ENCODE peak calls at places on chromosome 15, in ten cellular contexts. L is stomach, R is adrenal gland, D is lower lobe of right lung, F is endothelial cell of umbilical vein, S is pancreas, E is transverse colon, N is upper lobe of left lung, H is left ventricle myocardium inferior, V is heart left ventricle. I is an unnamed sample.

GRCh38 chr15:74428970-74429783 is 4.6 kb downstream of the SEMA7A start:
- DNase-seq in L (no peak), R (no peak), D (no peak), F (no peak), S (no peak), E (no peak), N (no peak), H (no peak), V (no peak), I (no peak)

GRCh38 chr15:39907216-39907615 is 12.8 kb downstream of the GPR176 start:
- DNase-seq in L (no peak), R (no peak), D (no peak), F (no peak), S (no peak), E (no peak), N (no peak), H (no peak), V (no peak), I (no peak)

GRCh38 chr15:33098082-33099058 is 96.1 kb downstream of the FMN1 start:
- DNase-seq in L (no peak), R (no peak), D (no peak), F (peak; percentile 54), S (no peak), E (no peak), N (no peak), H (no peak), V (no peak), I (no peak)

GRCh38 chr15:62880278-62880677 is 162.3 kb upstream of the TPM1 start:
- DNase-seq in L (no peak), R (no peak), D (no peak), F (no peak), S (no peak), E (no peak), N (no peak), H (no peak), V (no peak), I (no peak)

GRCh38 chr15:85475711-85476110 is 95.3 kb downstream of the AKAP13 start:
- DNase-seq in L (no peak), R (no peak), D (no peak), F (no peak), S (no peak), E (no peak), N (no peak), H (no peak), V (no peak), I (no peak)

GRCh38 chr15:93035953-93036810 is 52.8 kb downstream of the RGMA start:
- DNase-seq in L (peak; percentile 51), R (no peak), D (peak; percentile 45), F (peak; percentile 34), S (peak; percentile 66), E (no peak), N (peak; percentile 67), H (no peak), V (peak; percentile 19), I (peak; percentile 62)

GRCh38 chr15:73110246-73110645 is 58.0 kb downstream of the NEO1 start:
- DNase-seq in L (no peak), R (no peak), D (no peak), F (no peak), S (no peak), E (no peak), N (no peak), H (no peak), V (no peak), I (no peak)

GRCh38 chr15:56241374-56242085 is 2.1 kb downstream of the RFX7 start:
- DNase-seq in L (no peak), R (no peak), D (no peak), F (peak; percentile 6), S (no peak), E (no peak), N (no peak), H (no peak), V (no peak), I (no peak)

GRCh38 chr15:98900382-98900781 is 107.2 kb downstream of the PGPEP1L start:
- DNase-seq in L (no peak), R (no peak), D (no peak), F (no peak), S (no peak), E (no peak), N (no peak), H (no peak), V (no peak), I (no peak)

GRCh38 chr15:51185213-51185619 is 90.5 kb upstream of the TNFAIP8L3 start:
- DNase-seq in L (no peak), R (no peak), D (no peak), F (no peak), S (no peak), E (no peak), N (no peak), H (no peak), V (no peak), I (no peak)

GRCh38 chr15:63718590-63719035 is 115.1 kb downstream of the HERC1 start:
- DNase-seq in L (no peak), R (no peak), D (no peak), F (no peak), S (no peak), E (no peak), N (no peak), H (no peak), V (no peak), I (no peak)

GRCh38 chr15:29676961-29677402 is 145.3 kb downstream of the TJP1 start:
- DNase-seq in L (no peak), R (no peak), D (no peak), F (peak; percentile 32), S (no peak), E (no peak), N (no peak), H (no peak), V (no peak), I (no peak)

GRCh38 chr15:99123706-99124451 is 19.0 kb downstream of the SYNM start:
- DNase-seq in L (peak; percentile 78), R (peak; percentile 92), D (peak; percentile 69), F (peak; percentile 95), S (peak; percentile 82), E (peak; percentile 77), N (peak; percentile 90), H (peak; percentile 87), V (peak; percentile 76), I (peak; percentile 82)

GRCh38 chr15:51731549-51732267 is 5.7 kb downstream of the LYSMD2 start:
- DNase-seq in L (peak; percentile 39), R (no peak), D (no peak), F (no peak), S (no peak), E (peak; percentile 28), N (no peak), H (no peak), V (peak; percentile 45), I (no peak)

GRCh38 chr15:51726302-51727073 is 11.0 kb downstream of the LYSMD2 start:
- DNase-seq in L (no peak), R (peak; percentile 62), D (no peak), F (no peak), S (no peak), E (peak; percentile 53), N (no peak), H (peak; percentile 43), V (peak; percentile 54), I (no peak)

GRCh38 chr15:71660501-71660900 is 149.9 kb upstream of the NR2E3 start:
- DNase-seq in L (no peak), R (no peak), D (no peak), F (no peak), S (no peak), E (no peak), N (peak; percentile 10), H (no peak), V (no peak), I (no peak)

DNA sequence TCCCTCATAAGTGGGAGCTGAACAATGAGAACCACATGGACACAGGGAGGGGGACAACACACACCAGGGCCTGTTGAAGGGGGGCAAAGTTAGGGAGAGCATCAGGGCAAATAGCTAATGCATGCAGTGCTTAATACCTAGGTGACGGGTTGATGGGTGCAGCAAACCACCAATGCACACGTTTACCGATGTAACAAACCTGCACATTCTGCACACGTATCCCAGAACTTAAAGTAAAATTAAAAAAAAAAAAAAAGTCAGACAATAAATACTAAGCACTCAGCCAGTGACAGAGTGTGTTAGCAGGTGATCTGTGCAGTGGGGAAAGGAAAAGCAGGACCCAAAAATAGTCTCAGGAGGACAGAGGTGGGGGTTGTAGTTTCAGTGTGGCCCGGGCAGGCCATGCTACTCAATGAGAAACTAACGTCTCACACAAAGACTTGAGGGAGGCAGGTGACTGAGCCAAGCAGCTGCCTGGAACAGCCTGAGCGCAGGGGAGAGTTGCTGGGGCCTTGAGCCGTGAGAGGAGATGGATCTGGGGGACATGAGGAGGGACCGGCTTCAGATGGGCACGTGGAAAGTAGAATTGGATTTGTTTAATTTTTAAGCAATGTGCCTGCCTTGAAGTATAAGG is 18.4 kb downstream of the ANKDD1A start:
- DNase-seq in L (no peak), R (no peak), D (no peak), F (no peak), S (no peak), E (peak; percentile 44), N (no peak), H (no peak), V (no peak), I (no peak)
- H3K4me3 ChIP-seq in L (no peak overlapping the region), R (no peak overlapping the region), D (no peak overlapping the region), F (no peak overlapping the region), S (no peak overlapping the region), E (no peak overlapping the region), N (no peak overlapping the region), H (no peak overlapping the region), V (no peak overlapping the region), I (no peak overlapping the region)

DNA sequence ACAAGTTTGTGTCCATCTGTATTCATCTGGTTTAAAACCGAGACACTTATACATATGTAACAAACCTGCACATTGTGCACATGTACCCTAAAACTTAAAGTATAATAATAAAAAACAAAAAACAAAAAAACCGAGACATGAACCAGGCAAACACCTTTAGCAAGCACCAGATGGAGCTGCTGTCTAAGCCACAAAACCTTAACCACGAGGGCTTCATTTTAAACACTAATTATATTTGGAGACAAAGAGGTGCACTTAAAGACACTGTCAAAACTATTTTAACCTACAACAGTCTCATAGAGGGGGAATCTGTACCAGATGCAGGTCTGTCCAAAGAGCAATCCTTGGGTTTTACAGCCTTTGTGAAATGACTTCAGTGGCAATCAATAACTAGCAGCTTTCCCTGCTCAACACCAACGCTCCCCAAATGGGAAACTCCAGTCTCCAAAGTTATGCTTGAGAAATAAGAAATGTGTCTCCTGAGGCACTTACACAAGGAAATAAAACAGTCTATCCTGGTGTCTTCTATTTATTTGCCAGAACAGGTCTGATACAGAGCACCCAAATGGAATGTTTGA is 115.7 kb upstream of the TSPAN3 start:
- DNase-seq in L (no peak), R (no peak), D (no peak), F (peak; percentile 66), S (no peak), E (no peak), N (no peak), H (no peak), V (no peak), I (no peak)
- H3K9me3 ChIP-seq in L (no peaks in the 10 kb centered on the region), R (no peaks in the 10 kb centered on the region), D (no peaks in the 10 kb centered on the region), F (no peaks in the 10 kb centered on the region), S (no peaks in the 10 kb centered on the region), E (no peaks in the 10 kb centered on the region), N (no peaks in the 10 kb centered on the region), H (no peaks in the 10 kb centered on the region), V (no peaks in the 10 kb centered on the region), I (no peaks in the 10 kb centered on the region)

GRCh38 chr15:66772967-66773873 is 71.2 kb downstream of the SMAD6 start:
- DNase-seq in L (peak; percentile 72), R (no peak), D (no peak), F (peak; percentile 39), S (peak; percentile 63), E (peak; percentile 51), N (no peak), H (no peak), V (peak; percentile 65), I (no peak)
- H3K4me1 ChIP-seq in L (peaks cover 66% of the 10 kb centered on the region), R (no peaks in the 10 kb centered on the region), D (peaks cover 63% of the 10 kb centered on the region), F (peaks cover 21% of the 10 kb centered on the region), S (peaks cover 52% of the 10 kb centered on the region), E (peaks cover 59% of the 10 kb centered on the region), N (peaks cover 84% of the 10 kb centered on the region), H (peaks cover 84% of the 10 kb centered on the region), V (peaks cover 70% of the 10 kb centered on the region), I (peaks cover 52% of the 10 kb centered on the region)

GRCh38 chr15:81111510-81112375 is 22.3 kb upstream of the CFAP161 start:
- DNase-seq in L (no peak), R (no peak), D (no peak), F (no peak), S (no peak), E (no peak), N (no peak), H (no peak), V (no peak), I (no peak)
- H3K4me3 ChIP-seq in L (no peak overlapping the region), R (no peak overlapping the region), D (no peak overlapping the region), F (no peak overlapping the region), S (no peak overlapping the region), E (no peak overlapping the region), N (no peak overlapping the region), H (no peak overlapping the region), V (no peak overlapping the region), I (no peak overlapping the region)

I was measured in upper lobe of right lung.